ENCODE peak calls at places on chromosomes 11 and 22, in ten cellular contexts. One of them, this sample, is unnamed.
A peak's percentile ranks its signal among the peaks of the same experiment; 100 is the strongest.

GRCh38 chr11:75429902-75430691 is 2.9 kb downstream of the KLHL35 start:
- DNase-seq in neural crest cell: peak; percentile 48
- DNase-seq in psoas muscle: peak; percentile 74
- DNase-seq in lower leg skin: no peak
- DNase-seq in left ventricle myocardium inferior: peak; percentile 60
- DNase-seq in naive thymus-derived CD4-positive, alpha-beta T cell: peak; percentile 60
- DNase-seq in coronary artery: no peak
- DNase-seq in activated CD8-positive, alpha-beta T cell treated with anti-CD3 and anti-CD28 coated beads, Interleukin-2, amount 10 ng/mL, durations not matched to agents 7 days and 5 days: peak; percentile 68
- DNase-seq in posterior cingulate gyrus: peak; percentile 95
- DNase-seq in mucosa of gallbladder: peak; percentile 49
- DNase-seq in this sample: peak; percentile 89

GRCh38 chr11:89437317-89437716 is 53.9 kb downstream of the NOX4 start:
- DNase-seq in psoas muscle: no peak
- DNase-seq in left ventricle myocardium inferior: no peak
- DNase-seq in lower leg skin: no peak
- DNase-seq in mucosa of gallbladder: no peak
- DNase-seq in neural crest cell: no peak
- DNase-seq in naive thymus-derived CD4-positive, alpha-beta T cell: no peak
- DNase-seq in coronary artery: no peak
- DNase-seq in posterior cingulate gyrus: no peak
- DNase-seq in activated CD8-positive, alpha-beta T cell treated with anti-CD3 and anti-CD28 coated beads, Interleukin-2, amount 10 ng/mL, durations not matched to agents 7 days and 5 days: no peak
- DNase-seq in this sample: no peak

GRCh38 chr11:46392421-46393230 is 1.1 kb upstream of the CHRM4 start:
- DNase-seq in psoas muscle: peak; percentile 89
- DNase-seq in posterior cingulate gyrus: peak; percentile 95
- DNase-seq in left ventricle myocardium inferior: peak; percentile 87
- DNase-seq in naive thymus-derived CD4-positive, alpha-beta T cell: peak; percentile 85
- DNase-seq in activated CD8-positive, alpha-beta T cell treated with anti-CD3 and anti-CD28 coated beads, Interleukin-2, amount 10 ng/mL, durations not matched to agents 7 days and 5 days: peak; percentile 86
- DNase-seq in mucosa of gallbladder: peak; percentile 88
- DNase-seq in coronary artery: peak; percentile 84
- DNase-seq in neural crest cell: peak; percentile 85
- DNase-seq in lower leg skin: peak; percentile 59
- DNase-seq in this sample: peak; percentile 95

GRCh38 chr11:65540290-65541092 is 15.6 kb downstream of the SCYL1 start:
- DNase-seq in coronary artery: peak; percentile 96
- DNase-seq in left ventricle myocardium inferior: peak; percentile 93
- DNase-seq in naive thymus-derived CD4-positive, alpha-beta T cell: peak; percentile 95
- DNase-seq in psoas muscle: peak; percentile 89
- DNase-seq in neural crest cell: peak; percentile 71
- DNase-seq in activated CD8-positive, alpha-beta T cell treated with anti-CD3 and anti-CD28 coated beads, Interleukin-2, amount 10 ng/mL, durations not matched to agents 7 days and 5 days: peak; percentile 92
- DNase-seq in lower leg skin: peak; percentile 83
- DNase-seq in mucosa of gallbladder: peak; percentile 89
- DNase-seq in posterior cingulate gyrus: peak; percentile 98
- DNase-seq in this sample: peak; percentile 96

GRCh38 chr11:113286509-113287497 is 27.6 kb upstream of the TTC12 start:
- DNase-seq in naive thymus-derived CD4-positive, alpha-beta T cell: no peak
- DNase-seq in left ventricle myocardium inferior: no peak
- DNase-seq in activated CD8-positive, alpha-beta T cell treated with anti-CD3 and anti-CD28 coated beads, Interleukin-2, amount 10 ng/mL, durations not matched to agents 7 days and 5 days: no peak
- DNase-seq in neural crest cell: no peak
- DNase-seq in posterior cingulate gyrus: peak; percentile 87
- DNase-seq in psoas muscle: no peak
- DNase-seq in mucosa of gallbladder: no peak
- DNase-seq in coronary artery: no peak
- DNase-seq in lower leg skin: no peak
- DNase-seq in this sample: no peak

GRCh38 chr22:27397948-27398330 is 403.6 kb downstream of the MN1 start:
- DNase-seq in left ventricle myocardium inferior: peak; percentile 81
- DNase-seq in naive thymus-derived CD4-positive, alpha-beta T cell: no peak
- DNase-seq in coronary artery: peak; percentile 89
- DNase-seq in posterior cingulate gyrus: peak; percentile 28
- DNase-seq in lower leg skin: no peak
- DNase-seq in psoas muscle: peak; percentile 74
- DNase-seq in neural crest cell: no peak
- DNase-seq in activated CD8-positive, alpha-beta T cell treated with anti-CD3 and anti-CD28 coated beads, Interleukin-2, amount 10 ng/mL, durations not matched to agents 7 days and 5 days: no peak
- DNase-seq in mucosa of gallbladder: peak; percentile 60
- DNase-seq in this sample: peak; percentile 91

GRCh38 chr11:86182976-86183584 is 61.5 kb upstream of the EED start:
- DNase-seq in left ventricle myocardium inferior: no peak
- DNase-seq in lower leg skin: no peak
- DNase-seq in psoas muscle: no peak
- DNase-seq in mucosa of gallbladder: peak; percentile 67
- DNase-seq in coronary artery: no peak
- DNase-seq in posterior cingulate gyrus: no peak
- DNase-seq in activated CD8-positive, alpha-beta T cell treated with anti-CD3 and anti-CD28 coated beads, Interleukin-2, amount 10 ng/mL, durations not matched to agents 7 days and 5 days: peak; percentile 60
- DNase-seq in neural crest cell: no peak
- DNase-seq in naive thymus-derived CD4-positive, alpha-beta T cell: no peak
- DNase-seq in this sample: no peak

GRCh38 chr11:122095950-122096942 is 19.8 kb downstream of the BLID start:
- DNase-seq in posterior cingulate gyrus: no peak
- DNase-seq in naive thymus-derived CD4-positive, alpha-beta T cell: no peak
- DNase-seq in mucosa of gallbladder: no peak
- DNase-seq in coronary artery: no peak
- DNase-seq in psoas muscle: no peak
- DNase-seq in lower leg skin: no peak
- DNase-seq in left ventricle myocardium inferior: no peak
- DNase-seq in activated CD8-positive, alpha-beta T cell treated with anti-CD3 and anti-CD28 coated beads, Interleukin-2, amount 10 ng/mL, durations not matched to agents 7 days and 5 days: no peak
- DNase-seq in neural crest cell: no peak
- DNase-seq in this sample: no peak

GRCh38 chr11:63663809-63664208 is 7.4 kb downstream of the ATL3 start:
- DNase-seq in mucosa of gallbladder: no peak
- DNase-seq in coronary artery: no peak
- DNase-seq in posterior cingulate gyrus: no peak
- DNase-seq in naive thymus-derived CD4-positive, alpha-beta T cell: no peak
- DNase-seq in psoas muscle: no peak
- DNase-seq in activated CD8-positive, alpha-beta T cell treated with anti-CD3 and anti-CD28 coated beads, Interleukin-2, amount 10 ng/mL, durations not matched to agents 7 days and 5 days: no peak
- DNase-seq in neural crest cell: no peak
- DNase-seq in left ventricle myocardium inferior: no peak
- DNase-seq in lower leg skin: no peak
- DNase-seq in this sample: no peak

GRCh38 chr22:19974233-19974861 is 32.7 kb upstream of the TXNRD2 start:
- DNase-seq in naive thymus-derived CD4-positive, alpha-beta T cell: no peak
- DNase-seq in lower leg skin: no peak
- DNase-seq in psoas muscle: no peak
- DNase-seq in neural crest cell: peak; percentile 68
- DNase-seq in posterior cingulate gyrus: no peak
- DNase-seq in left ventricle myocardium inferior: no peak
- DNase-seq in coronary artery: no peak
- DNase-seq in activated CD8-positive, alpha-beta T cell treated with anti-CD3 and anti-CD28 coated beads, Interleukin-2, amount 10 ng/mL, durations not matched to agents 7 days and 5 days: peak; percentile 54
- DNase-seq in mucosa of gallbladder: no peak
- DNase-seq in this sample: peak; percentile 58

GRCh38 chr11:76783901-76784813 is 1.0 kb downstream of the TSKU start:
- DNase-seq in posterior cingulate gyrus: peak; percentile 88
- DNase-seq in coronary artery: no peak
- DNase-seq in lower leg skin: no peak
- DNase-seq in neural crest cell: peak; percentile 81
- DNase-seq in left ventricle myocardium inferior: peak; percentile 68
- DNase-seq in mucosa of gallbladder: no peak
- DNase-seq in activated CD8-positive, alpha-beta T cell treated with anti-CD3 and anti-CD28 coated beads, Interleukin-2, amount 10 ng/mL, durations not matched to agents 7 days and 5 days: no peak
- DNase-seq in naive thymus-derived CD4-positive, alpha-beta T cell: no peak
- DNase-seq in psoas muscle: peak; percentile 73
- DNase-seq in this sample: peak; percentile 79

GRCh38 chr11:12218909-12219308 is 108.5 kb downstream of the MICAL2 start:
- DNase-seq in left ventricle myocardium inferior: no peak
- DNase-seq in mucosa of gallbladder: peak; percentile 59
- DNase-seq in posterior cingulate gyrus: no peak
- DNase-seq in activated CD8-positive, alpha-beta T cell treated with anti-CD3 and anti-CD28 coated beads, Interleukin-2, amount 10 ng/mL, durations not matched to agents 7 days and 5 days: no peak
- DNase-seq in naive thymus-derived CD4-positive, alpha-beta T cell: no peak
- DNase-seq in coronary artery: no peak
- DNase-seq in psoas muscle: no peak
- DNase-seq in lower leg skin: no peak
- DNase-seq in neural crest cell: no peak
- DNase-seq in this sample: no peak

GRCh38 chr11:124791626-124792341 is 8.4 kb downstream of the MSANTD2 start:
- DNase-seq in left ventricle myocardium inferior: no peak
- DNase-seq in posterior cingulate gyrus: no peak
- DNase-seq in activated CD8-positive, alpha-beta T cell treated with anti-CD3 and anti-CD28 coated beads, Interleukin-2, amount 10 ng/mL, durations not matched to agents 7 days and 5 days: no peak
- DNase-seq in psoas muscle: no peak
- DNase-seq in neural crest cell: no peak
- DNase-seq in naive thymus-derived CD4-positive, alpha-beta T cell: no peak
- DNase-seq in lower leg skin: no peak
- DNase-seq in mucosa of gallbladder: no peak
- DNase-seq in coronary artery: no peak
- DNase-seq in this sample: no peak

GRCh38 chr11:120524536-120525085 is 13.1 kb downstream of the GRIK4 start:
- DNase-seq in activated CD8-positive, alpha-beta T cell treated with anti-CD3 and anti-CD28 coated beads, Interleukin-2, amount 10 ng/mL, durations not matched to agents 7 days and 5 days: no peak
- DNase-seq in mucosa of gallbladder: no peak
- DNase-seq in coronary artery: no peak
- DNase-seq in psoas muscle: no peak
- DNase-seq in naive thymus-derived CD4-positive, alpha-beta T cell: no peak
- DNase-seq in left ventricle myocardium inferior: no peak
- DNase-seq in lower leg skin: no peak
- DNase-seq in posterior cingulate gyrus: peak; percentile 69
- DNase-seq in neural crest cell: no peak
- DNase-seq in this sample: no peak

GRCh38 chr11:7597620-7598019 is 75.7 kb downstream of the CYB5R2 start:
- DNase-seq in coronary artery: no peak
- DNase-seq in mucosa of gallbladder: peak; percentile 88
- DNase-seq in neural crest cell: no peak
- DNase-seq in psoas muscle: no peak
- DNase-seq in activated CD8-positive, alpha-beta T cell treated with anti-CD3 and anti-CD28 coated beads, Interleukin-2, amount 10 ng/mL, durations not matched to agents 7 days and 5 days: no peak
- DNase-seq in left ventricle myocardium inferior: no peak
- DNase-seq in posterior cingulate gyrus: no peak
- DNase-seq in lower leg skin: peak; percentile 66
- DNase-seq in naive thymus-derived CD4-positive, alpha-beta T cell: no peak
- DNase-seq in this sample: no peak

GRCh38 chr11:111797145-111797581 is 31.0 kb upstream of the PPP2R1B start:
- DNase-seq in left ventricle myocardium inferior: no peak
- DNase-seq in naive thymus-derived CD4-positive, alpha-beta T cell: no peak
- DNase-seq in psoas muscle: no peak
- DNase-seq in posterior cingulate gyrus: no peak
- DNase-seq in mucosa of gallbladder: no peak
- DNase-seq in neural crest cell: no peak
- DNase-seq in lower leg skin: no peak
- DNase-seq in activated CD8-positive, alpha-beta T cell treated with anti-CD3 and anti-CD28 coated beads, Interleukin-2, amount 10 ng/mL, durations not matched to agents 7 days and 5 days: no peak
- DNase-seq in coronary artery: no peak
- DNase-seq in this sample: no peak

GRCh38 chr11:67483901-67484665 is 1.3 kb downstream of the AIP start:
- DNase-seq in activated CD8-positive, alpha-beta T cell treated with anti-CD3 and anti-CD28 coated beads, Interleukin-2, amount 10 ng/mL, durations not matched to agents 7 days and 5 days: peak; percentile 69
- DNase-seq in mucosa of gallbladder: no peak
- DNase-seq in lower leg skin: no peak
- DNase-seq in left ventricle myocardium inferior: no peak
- DNase-seq in posterior cingulate gyrus: no peak
- DNase-seq in psoas muscle: no peak
- DNase-seq in naive thymus-derived CD4-positive, alpha-beta T cell: peak; percentile 71
- DNase-seq in coronary artery: peak; percentile 73
- DNase-seq in neural crest cell: no peak
- DNase-seq in this sample: no peak

GRCh38 chr22:48869161-48869560 is 958.5 kb downstream of the BRD1 start:
- DNase-seq in activated CD8-positive, alpha-beta T cell treated with anti-CD3 and anti-CD28 coated beads, Interleukin-2, amount 10 ng/mL, durations not matched to agents 7 days and 5 days: no peak
- DNase-seq in mucosa of gallbladder: no peak
- DNase-seq in coronary artery: no peak
- DNase-seq in psoas muscle: no peak
- DNase-seq in lower leg skin: no peak
- DNase-seq in neural crest cell: no peak
- DNase-seq in left ventricle myocardium inferior: peak; percentile 4
- DNase-seq in posterior cingulate gyrus: no peak
- DNase-seq in naive thymus-derived CD4-positive, alpha-beta T cell: no peak
- DNase-seq in this sample: no peak

GRCh38 chr11:121367434-121367833 is 74.9 kb downstream of the SC5D start:
- DNase-seq in posterior cingulate gyrus: no peak
- DNase-seq in neural crest cell: no peak
- DNase-seq in left ventricle myocardium inferior: no peak
- DNase-seq in activated CD8-positive, alpha-beta T cell treated with anti-CD3 and anti-CD28 coated beads, Interleukin-2, amount 10 ng/mL, durations not matched to agents 7 days and 5 days: peak; percentile 36
- DNase-seq in naive thymus-derived CD4-positive, alpha-beta T cell: peak; percentile 41
- DNase-seq in coronary artery: no peak
- DNase-seq in lower leg skin: no peak
- DNase-seq in psoas muscle: no peak
- DNase-seq in mucosa of gallbladder: no peak
- DNase-seq in this sample: no peak